ENCODE peak calls at places on chromosome 6, in ten cellular contexts. One of them, this sample, is unnamed.

GRCh38 chr6:4403828-4404227 is 268.5 kb upstream of the ECI2 start:
- DNase-seq in GM10248: no peak
- DNase-seq in foreskin keratinocyte: no peak
- DNase-seq in dorsolateral prefrontal cortex: no peak
- DNase-seq in pancreas: no peak
- DNase-seq in progenitor cell of endocrine pancreas: no peak
- DNase-seq in fibroblast of pulmonary artery: peak
- DNase-seq in fibroblast of lung: no peak
- DNase-seq in MCF 10A: no peak
- DNase-seq in ascending aorta: no peak
- DNase-seq in this sample: no peak

GRCh38 chr6:83151114-83151513 is 42.0 kb downstream of the PGM3 start:
- DNase-seq in GM10248: no peak
- DNase-seq in foreskin keratinocyte: peak
- DNase-seq in dorsolateral prefrontal cortex: no peak
- DNase-seq in pancreas: no peak
- DNase-seq in progenitor cell of endocrine pancreas: no peak
- DNase-seq in fibroblast of pulmonary artery: no peak
- DNase-seq in fibroblast of lung: no peak
- DNase-seq in MCF 10A: no peak
- DNase-seq in ascending aorta: no peak
- DNase-seq in this sample: no peak

GRCh38 chr6:4553387-4553786 is 222.8 kb upstream of the CDYL start:
- DNase-seq in GM10248: no peak
- DNase-seq in foreskin keratinocyte: no peak
- DNase-seq in dorsolateral prefrontal cortex: no peak
- DNase-seq in pancreas: no peak
- DNase-seq in progenitor cell of endocrine pancreas: no peak
- DNase-seq in fibroblast of pulmonary artery: peak
- DNase-seq in fibroblast of lung: no peak
- DNase-seq in MCF 10A: no peak
- DNase-seq in ascending aorta: no peak
- DNase-seq in this sample: no peak

GRCh38 chr6:37373822-37374514 is 20.2 kb downstream of the RNF8 start:
- DNase-seq in GM10248: no peak
- DNase-seq in foreskin keratinocyte: peak
- DNase-seq in dorsolateral prefrontal cortex: no peak
- DNase-seq in pancreas: no peak
- DNase-seq in progenitor cell of endocrine pancreas: no peak
- DNase-seq in fibroblast of pulmonary artery: peak
- DNase-seq in fibroblast of lung: peak
- DNase-seq in MCF 10A: no peak
- DNase-seq in ascending aorta: no peak
- DNase-seq in this sample: no peak

GRCh38 chr6:744954-745353 is 52.0 kb upstream of the EXOC2 start:
- DNase-seq in GM10248: no peak
- DNase-seq in foreskin keratinocyte: no peak
- DNase-seq in dorsolateral prefrontal cortex: no peak
- DNase-seq in pancreas: no peak
- DNase-seq in progenitor cell of endocrine pancreas: no peak
- DNase-seq in fibroblast of pulmonary artery: no peak
- DNase-seq in fibroblast of lung: no peak
- DNase-seq in MCF 10A: no peak
- DNase-seq in ascending aorta: no peak
- DNase-seq in this sample: no peak

GRCh38 chr6:54992789-54993188 is 146.2 kb downstream of the FAM83B start:
- DNase-seq in GM10248: no peak
- DNase-seq in foreskin keratinocyte: no peak
- DNase-seq in dorsolateral prefrontal cortex: no peak
- DNase-seq in pancreas: no peak
- DNase-seq in progenitor cell of endocrine pancreas: no peak
- DNase-seq in fibroblast of pulmonary artery: peak
- DNase-seq in fibroblast of lung: no peak
- DNase-seq in MCF 10A: no peak
- DNase-seq in ascending aorta: no peak
- DNase-seq in this sample: no peak

GRCh38 chr6:10401004-10401536 is 13.8 kb downstream of the TFAP2A start:
- DNase-seq in GM10248: no peak
- DNase-seq in foreskin keratinocyte: peak
- DNase-seq in dorsolateral prefrontal cortex: no peak
- DNase-seq in pancreas: no peak
- DNase-seq in progenitor cell of endocrine pancreas: no peak
- DNase-seq in fibroblast of pulmonary artery: no peak
- DNase-seq in fibroblast of lung: no peak
- DNase-seq in MCF 10A: no peak
- DNase-seq in ascending aorta: no peak
- DNase-seq in this sample: no peak

GRCh38 chr6:164039954-164040375 is 625.4 kb downstream of the QKI start:
- DNase-seq in GM10248: no peak
- DNase-seq in foreskin keratinocyte: peak
- DNase-seq in dorsolateral prefrontal cortex: no peak
- DNase-seq in pancreas: peak
- DNase-seq in progenitor cell of endocrine pancreas: no peak
- DNase-seq in fibroblast of pulmonary artery: peak
- DNase-seq in fibroblast of lung: no peak
- DNase-seq in MCF 10A: no peak
- DNase-seq in ascending aorta: no peak
- DNase-seq in this sample: peak

GRCh38 chr6:16481680-16482079 is 243.3 kb downstream of the GMPR start:
- DNase-seq in GM10248: no peak
- DNase-seq in foreskin keratinocyte: no peak
- DNase-seq in dorsolateral prefrontal cortex: no peak
- DNase-seq in pancreas: no peak
- DNase-seq in progenitor cell of endocrine pancreas: no peak
- DNase-seq in fibroblast of pulmonary artery: no peak
- DNase-seq in fibroblast of lung: no peak
- DNase-seq in MCF 10A: no peak
- DNase-seq in ascending aorta: no peak
- DNase-seq in this sample: no peak

GRCh38 chr6:43491750-43492661 is 14.6 kb downstream of the TJAP1 start:
- DNase-seq in GM10248: no peak
- DNase-seq in foreskin keratinocyte: peak
- DNase-seq in dorsolateral prefrontal cortex: peak
- DNase-seq in pancreas: no peak
- DNase-seq in progenitor cell of endocrine pancreas: no peak
- DNase-seq in fibroblast of pulmonary artery: peak
- DNase-seq in fibroblast of lung: peak
- DNase-seq in MCF 10A: peak
- DNase-seq in ascending aorta: no peak
- DNase-seq in this sample: peak

GRCh38 chr6:168877821-168878282 is 375.8 kb downstream of the THBS2 start:
- DNase-seq in GM10248: no peak
- DNase-seq in foreskin keratinocyte: peak
- DNase-seq in dorsolateral prefrontal cortex: no peak
- DNase-seq in pancreas: no peak
- DNase-seq in progenitor cell of endocrine pancreas: no peak
- DNase-seq in fibroblast of pulmonary artery: no peak
- DNase-seq in fibroblast of lung: no peak
- DNase-seq in MCF 10A: peak
- DNase-seq in ascending aorta: no peak
- DNase-seq in this sample: no peak

GRCh38 chr6:155100087-155100486 is 105.0 kb downstream of the TIAM2 start:
- DNase-seq in GM10248: no peak
- DNase-seq in foreskin keratinocyte: no peak
- DNase-seq in dorsolateral prefrontal cortex: peak
- DNase-seq in pancreas: peak
- DNase-seq in progenitor cell of endocrine pancreas: no peak
- DNase-seq in fibroblast of pulmonary artery: no peak
- DNase-seq in fibroblast of lung: peak
- DNase-seq in MCF 10A: peak
- DNase-seq in ascending aorta: no peak
- DNase-seq in this sample: peak

DNA sequence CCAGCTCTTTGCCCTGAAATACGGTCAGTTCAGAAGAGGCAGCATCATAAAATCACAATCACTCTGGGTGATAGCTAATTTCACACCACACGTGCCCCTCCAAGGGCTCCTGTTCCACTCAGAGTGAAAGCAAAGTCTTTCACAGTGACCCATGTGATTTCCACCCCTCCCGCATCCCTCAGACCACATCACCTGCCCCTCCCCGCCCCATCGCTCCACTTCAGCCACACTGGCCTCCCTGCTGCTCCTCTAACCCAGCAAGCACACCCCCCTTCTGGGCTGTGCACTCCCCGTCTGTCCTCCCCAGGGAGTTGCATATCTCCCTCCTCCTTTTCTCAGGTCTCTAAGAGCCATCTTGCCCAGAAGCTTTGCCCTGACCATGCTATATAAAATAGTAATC is 74.5 kb downstream of the PSMG4 start:
- DNase-seq in GM10248: peak
- DNase-seq in foreskin keratinocyte: no peak
- DNase-seq in dorsolateral prefrontal cortex: no peak
- DNase-seq in pancreas: no peak
- DNase-seq in progenitor cell of endocrine pancreas: no peak
- DNase-seq in fibroblast of pulmonary artery: no peak
- DNase-seq in fibroblast of lung: no peak
- DNase-seq in MCF 10A: no peak
- DNase-seq in ascending aorta: no peak
- DNase-seq in this sample: no peak
- TF ChIP-seq CTCF in GM10248: no peak
- TF ChIP-seq CTCF in foreskin keratinocyte: no peak
- TF ChIP-seq CTCF in dorsolateral prefrontal cortex: no peak
- TF ChIP-seq CTCF in pancreas: no peak
- TF ChIP-seq CTCF in progenitor cell of endocrine pancreas: no peak
- TF ChIP-seq CTCF in fibroblast of pulmonary artery: no peak
- TF ChIP-seq CTCF in fibroblast of lung: no peak
- TF ChIP-seq CTCF in MCF 10A: no peak
- TF ChIP-seq CTCF in ascending aorta: no peak
- TF ChIP-seq CTCF in this sample: no peak

GRCh38 chr6:112986270-112986669 is 639.1 kb downstream of the RFPL4B start:
- DNase-seq in GM10248: no peak
- DNase-seq in foreskin keratinocyte: no peak
- DNase-seq in dorsolateral prefrontal cortex: no peak
- DNase-seq in pancreas: no peak
- DNase-seq in progenitor cell of endocrine pancreas: no peak
- DNase-seq in fibroblast of pulmonary artery: no peak
- DNase-seq in fibroblast of lung: peak
- DNase-seq in MCF 10A: no peak
- DNase-seq in ascending aorta: no peak
- DNase-seq in this sample: no peak
- TF ChIP-seq CTCF in GM10248: no peak
- TF ChIP-seq CTCF in foreskin keratinocyte: no peak
- TF ChIP-seq CTCF in dorsolateral prefrontal cortex: no peak
- TF ChIP-seq CTCF in pancreas: no peak
- TF ChIP-seq CTCF in progenitor cell of endocrine pancreas: no peak
- TF ChIP-seq CTCF in fibroblast of pulmonary artery: no peak
- TF ChIP-seq CTCF in fibroblast of lung: no peak
- TF ChIP-seq CTCF in MCF 10A: no peak
- TF ChIP-seq CTCF in ascending aorta: no peak
- TF ChIP-seq CTCF in this sample: no peak

DNA sequence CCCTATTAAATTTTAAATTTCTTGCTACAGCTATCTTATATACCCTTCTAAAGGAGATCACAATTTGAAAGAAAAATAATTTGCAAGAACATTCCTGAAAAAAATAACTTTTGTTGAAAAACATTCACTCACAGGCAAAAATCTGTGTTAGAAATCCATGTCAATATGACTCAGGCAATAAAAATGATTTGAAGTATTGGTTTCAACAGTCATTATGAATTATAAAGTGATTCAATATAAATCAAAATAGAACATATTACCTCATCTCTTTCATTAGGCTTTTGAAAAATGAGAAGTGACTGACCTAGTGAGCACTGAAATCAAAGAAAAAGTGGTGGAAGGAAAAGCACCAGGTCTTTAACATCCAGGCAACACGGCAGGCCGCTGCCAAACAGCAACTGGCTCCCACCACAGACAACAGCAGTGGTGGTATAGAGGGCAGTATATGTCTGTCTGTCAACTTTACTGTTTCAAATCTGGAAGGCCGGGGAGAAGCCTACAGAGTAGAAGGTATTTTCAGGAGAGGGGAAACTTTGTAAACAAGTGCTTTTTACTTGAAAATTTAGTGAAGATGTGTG is 68.9 kb downstream of the MAN1A1 start:
- DNase-seq in GM10248: no peak
- DNase-seq in foreskin keratinocyte: peak
- DNase-seq in dorsolateral prefrontal cortex: no peak
- DNase-seq in pancreas: no peak
- DNase-seq in progenitor cell of endocrine pancreas: no peak
- DNase-seq in fibroblast of pulmonary artery: no peak
- DNase-seq in fibroblast of lung: peak
- DNase-seq in MCF 10A: no peak
- DNase-seq in ascending aorta: no peak
- DNase-seq in this sample: no peak
- TF ChIP-seq CTCF in GM10248: no peak
- TF ChIP-seq CTCF in foreskin keratinocyte: no peak
- TF ChIP-seq CTCF in dorsolateral prefrontal cortex: no peak
- TF ChIP-seq CTCF in pancreas: no peak
- TF ChIP-seq CTCF in progenitor cell of endocrine pancreas: no peak
- TF ChIP-seq CTCF in fibroblast of pulmonary artery: no peak
- TF ChIP-seq CTCF in fibroblast of lung: no peak
- TF ChIP-seq CTCF in MCF 10A: no peak
- TF ChIP-seq CTCF in ascending aorta: no peak
- TF ChIP-seq CTCF in this sample: no peak

GRCh38 chr6:152356016-152356415 is 281.1 kb downstream of the SYNE1 start:
- DNase-seq in GM10248: no peak
- DNase-seq in foreskin keratinocyte: peak
- DNase-seq in dorsolateral prefrontal cortex: no peak
- DNase-seq in pancreas: no peak
- DNase-seq in progenitor cell of endocrine pancreas: no peak
- DNase-seq in fibroblast of pulmonary artery: no peak
- DNase-seq in fibroblast of lung: no peak
- DNase-seq in MCF 10A: no peak
- DNase-seq in ascending aorta: no peak
- DNase-seq in this sample: no peak

GRCh38 chr6:152360016-152360415 is 277.1 kb downstream of the SYNE1 start:
- DNase-seq in GM10248: no peak
- DNase-seq in foreskin keratinocyte: no peak
- DNase-seq in dorsolateral prefrontal cortex: no peak
- DNase-seq in pancreas: no peak
- DNase-seq in progenitor cell of endocrine pancreas: no peak
- DNase-seq in fibroblast of pulmonary artery: no peak
- DNase-seq in fibroblast of lung: no peak
- DNase-seq in MCF 10A: no peak
- DNase-seq in ascending aorta: no peak
- DNase-seq in this sample: no peak

GRCh38 chr6:152355166-152355565 is 282.0 kb downstream of the SYNE1 start:
- DNase-seq in GM10248: no peak
- DNase-seq in foreskin keratinocyte: no peak
- DNase-seq in dorsolateral prefrontal cortex: no peak
- DNase-seq in pancreas: no peak
- DNase-seq in progenitor cell of endocrine pancreas: no peak
- DNase-seq in fibroblast of pulmonary artery: no peak
- DNase-seq in fibroblast of lung: no peak
- DNase-seq in MCF 10A: no peak
- DNase-seq in ascending aorta: no peak
- DNase-seq in this sample: no peak

GRCh38 chr6:152353440-152353839 is 283.7 kb downstream of the SYNE1 start:
- DNase-seq in GM10248: no peak
- DNase-seq in foreskin keratinocyte: no peak
- DNase-seq in dorsolateral prefrontal cortex: no peak
- DNase-seq in pancreas: no peak
- DNase-seq in progenitor cell of endocrine pancreas: no peak
- DNase-seq in fibroblast of pulmonary artery: no peak
- DNase-seq in fibroblast of lung: no peak
- DNase-seq in MCF 10A: no peak
- DNase-seq in ascending aorta: no peak
- DNase-seq in this sample: no peak

DNA sequence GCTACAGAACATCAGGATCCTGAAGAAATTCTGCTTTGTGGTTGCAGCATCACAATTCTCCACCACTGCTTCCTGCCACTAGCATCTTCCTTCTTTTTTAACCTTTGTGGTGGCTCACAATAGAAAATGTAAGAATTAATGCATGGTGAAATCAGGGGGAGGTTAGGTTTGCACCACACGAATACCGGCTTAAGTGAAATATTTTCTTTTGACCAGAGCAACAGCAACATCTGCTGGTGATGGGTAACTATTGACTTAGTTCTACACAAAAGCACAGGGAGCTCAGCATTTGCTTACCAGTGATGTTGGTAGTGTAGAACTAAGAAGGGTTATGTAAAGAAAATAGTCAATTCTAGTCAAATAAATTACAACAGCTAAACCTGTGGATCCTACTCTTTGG is 280.5 kb downstream of the SYNE1 start:
- DNase-seq in GM10248: peak
- DNase-seq in foreskin keratinocyte: peak
- DNase-seq in dorsolateral prefrontal cortex: no peak
- DNase-seq in pancreas: no peak
- DNase-seq in progenitor cell of endocrine pancreas: no peak
- DNase-seq in fibroblast of pulmonary artery: peak
- DNase-seq in fibroblast of lung: peak
- DNase-seq in MCF 10A: peak
- DNase-seq in ascending aorta: no peak
- DNase-seq in this sample: no peak
- TF ChIP-seq CTCF in GM10248: peak
- TF ChIP-seq CTCF in foreskin keratinocyte: peak
- TF ChIP-seq CTCF in dorsolateral prefrontal cortex: peak
- TF ChIP-seq CTCF in pancreas: no peak
- TF ChIP-seq CTCF in progenitor cell of endocrine pancreas: peak
- TF ChIP-seq CTCF in fibroblast of pulmonary artery: peak
- TF ChIP-seq CTCF in fibroblast of lung: peak
- TF ChIP-seq CTCF in MCF 10A: peak
- TF ChIP-seq CTCF in ascending aorta: peak
- TF ChIP-seq CTCF in this sample: no peak